ENCODE peak calls at places on chromosome 6, in nine cellular contexts. Z is pancreas; N is IMR-90; V is cardiac muscle cell; X is CD4-positive, CD25-positive, alpha-beta regulatory T cell; B is mesendoderm; Q is fibroblast of lung; H is trophoblast cell; O is GM23338. E is an unnamed sample. For H3K4me1, the result is how much of the 10 kb centered on the place peaks cover.

GRCh38 chr6:3616565-3617176 is 134.8 kb downstream of the PXDC1 start:
- DNase-seq in Z (no peak), N (no peak), V (no peak), X (no peak), B (no peak), Q (no peak), H (no peak), O (no peak), E (no peak)

GRCh38 chr6:84074988-84075781 is 41.6 kb downstream of the MRAP2 start:
- DNase-seq in Z (no peak), N (peak), V (peak), X (no peak), B (peak), Q (peak), H (peak), O (peak), E (no peak)

GRCh38 chr6:169445661-169446581 is 192.3 kb upstream of the THBS2 start:
- DNase-seq in Z (no peak), N (no peak), V (no peak), X (no peak), B (no peak), Q (no peak), H (no peak), O (peak), E (no peak)

GRCh38 chr6:90169328-90169886 is 127.2 kb downstream of the BACH2 start:
- DNase-seq in Z (no peak), N (no peak), V (no peak), X (no peak), B (no peak), Q (peak), H (no peak), O (no peak), E (no peak)

GRCh38 chr6:131208787-131209186 is 73.5 kb downstream of the AKAP7 start:
- DNase-seq in Z (no peak), N (no peak), V (no peak), X (peak), B (no peak), Q (no peak), H (peak), O (no peak), E (no peak)

GRCh38 chr6:21426841-21427490 is 166.6 kb upstream of the SOX4 start:
- DNase-seq in Z (no peak), N (no peak), V (peak), X (no peak), B (no peak), Q (peak), H (peak), O (no peak), E (no peak)

GRCh38 chr6:91782789-91783188 is 1195.9 kb upstream of the MAP3K7 start:
- DNase-seq in Z (no peak), N (no peak), V (no peak), X (no peak), B (no peak), Q (peak), H (no peak), O (no peak), E (no peak)

GRCh38 chr6:80610821-80611220 is 504.4 kb downstream of the BCKDHB start:
- DNase-seq in Z (no peak), N (peak), V (peak), X (no peak), B (no peak), Q (peak), H (peak), O (no peak), E (no peak)

GRCh38 chr6:37520926-37521325 is 21.2 kb upstream of the CCDC167 start:
- DNase-seq in Z (no peak), N (no peak), V (no peak), X (no peak), B (no peak), Q (no peak), H (no peak), O (no peak), E (no peak)

GRCh38 chr6:155341130-155341828 is 27.0 kb upstream of the TFB1M start:
- DNase-seq in Z (no peak), N (peak), V (peak), X (no peak), B (no peak), Q (peak), H (no peak), O (no peak), E (no peak)

GRCh38 chr6:15441215-15441868 is 195.5 kb downstream of the JARID2 start:
- DNase-seq in Z (no peak), N (peak), V (peak), X (peak), B (peak), Q (peak), H (peak), O (peak), E (peak)

GRCh38 chr6:159097256-159097655 is 52.5 kb upstream of the TAGAP start:
- DNase-seq in Z (no peak), N (no peak), V (no peak), X (no peak), B (no peak), Q (no peak), H (no peak), O (no peak), E (no peak)

GRCh38 chr6:160137989-160138835 is 16.6 kb downstream of the SLC22A1 start:
- DNase-seq in Z (peak), N (peak), V (peak), X (peak), B (peak), Q (peak), H (peak), O (peak), E (peak)

GRCh38 chr6:42007286-42007685 is 43.0 kb upstream of the TAF8 start:
- DNase-seq in Z (no peak), N (no peak), V (no peak), X (no peak), B (no peak), Q (no peak), H (no peak), O (no peak), E (no peak)

GRCh38 chr6:134621858-134622257 is 303.9 kb upstream of the SGK1 start:
- DNase-seq in Z (no peak), N (peak), V (no peak), X (no peak), B (no peak), Q (peak), H (no peak), O (no peak), E (no peak)

GRCh38 chr6:43276180-43277082 is 21.6 kb upstream of the SLC22A7 start:
- DNase-seq in Z (no peak), N (no peak), V (peak), X (peak), B (no peak), Q (no peak), H (no peak), O (peak), E (no peak)

GRCh38 chr6:27091661-27092315 is 155.7 kb upstream of the PRSS16 start:
- DNase-seq in Z (no peak), N (peak), V (peak), X (peak), B (peak), Q (peak), H (peak), O (peak), E (peak)

GRCh38 chr6:142735182-142735581 is 209.8 kb downstream of the HIVEP2 start:
- DNase-seq in Z (no peak), N (peak), V (peak), X (no peak), B (peak), Q (peak), H (no peak), O (no peak), E (no peak)

GRCh38 chr6:41689171-41690008 is 46.0 kb downstream of the TFEB start:
- DNase-seq in Z (peak), N (peak), V (peak), X (no peak), B (no peak), Q (peak), H (no peak), O (no peak), E (no peak)

GRCh38 chr6:11621119-11621518 is 83.6 kb downstream of the TMEM170B start:
- DNase-seq in Z (no peak), N (no peak), V (no peak), X (no peak), B (no peak), Q (no peak), H (no peak), O (no peak), E (no peak)

GRCh38 chr6:100269189-100269588 is 195.5 kb downstream of the SIM1 start:
- DNase-seq in Z (no peak), N (peak), V (peak), X (no peak), B (no peak), Q (peak), H (peak), O (no peak), E (no peak)

GRCh38 chr6:21476054-21476552 is 117.4 kb upstream of the SOX4 start:
- DNase-seq in Z (no peak), N (no peak), V (no peak), X (no peak), B (no peak), Q (no peak), H (no peak), O (no peak), E (no peak)

GRCh38 chr6:136764522-136764993 is 27.7 kb downstream of the MAP3K5 start:
- DNase-seq in Z (no peak), N (no peak), V (no peak), X (peak), B (no peak), Q (no peak), H (no peak), O (no peak), E (no peak)
- H3K4me1 ChIP-seq in Z (under half), N (under half), V (under half), X (half or more), B (under half), Q (under half), H (under half), O (under half), E (under half)

DNA sequence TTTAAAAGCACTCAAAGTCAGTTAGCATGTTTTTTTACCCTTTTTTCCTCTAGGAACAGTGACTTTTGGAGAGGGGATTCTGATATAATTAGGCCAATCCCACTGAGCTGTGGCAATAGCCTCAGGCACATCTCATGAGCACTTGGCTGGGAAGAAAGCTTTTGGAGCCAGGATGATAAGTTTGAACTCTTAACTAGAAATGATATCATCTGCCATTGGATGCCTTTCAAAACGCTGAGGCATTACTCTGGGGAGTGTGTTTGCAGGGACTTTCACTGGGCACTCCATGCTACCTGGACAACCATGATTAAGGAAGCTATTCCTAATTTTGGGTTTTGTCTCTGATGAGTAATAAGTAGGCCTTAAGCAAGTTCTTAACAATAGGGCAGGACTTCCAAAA is 3.7 kb downstream of the SCGN start:
- DNase-seq in Z (no peak), N (no peak), V (peak), X (no peak), B (no peak), Q (no peak), H (no peak), O (no peak), E (no peak)
- H3K4me1 ChIP-seq in Z (under half), N (under half), V (under half), X (under half), B (under half), Q (under half), H (under half), O (under half), E (under half)

DNA sequence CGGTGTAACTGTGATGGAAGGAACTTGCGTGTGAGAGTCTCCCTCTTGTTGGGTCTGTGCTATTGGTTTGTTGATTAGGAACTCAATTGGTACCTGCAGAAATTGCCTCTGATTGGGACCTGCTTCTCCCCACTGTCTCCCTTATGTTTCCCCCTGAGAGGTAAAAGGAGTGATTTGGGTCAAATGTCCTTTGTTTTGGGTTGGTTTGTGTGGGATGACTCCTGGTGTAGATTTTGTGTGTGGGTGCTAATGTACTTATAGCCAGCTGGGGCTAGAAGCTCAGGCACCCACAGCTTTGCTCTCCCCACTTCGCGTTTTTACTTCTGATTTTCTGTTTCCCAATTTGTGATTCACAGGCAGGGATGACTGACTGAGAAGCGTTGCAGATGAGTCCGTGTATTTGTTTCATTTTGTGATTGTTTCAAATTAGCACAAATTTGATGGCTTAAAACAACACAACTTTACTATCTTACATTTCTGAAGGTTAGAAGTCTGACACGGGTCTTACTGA is 79.1 kb downstream of the UTRN start:
- DNase-seq in Z (no peak), N (no peak), V (no peak), X (no peak), B (no peak), Q (no peak), H (no peak), O (no peak), E (no peak)
- H3K4me1 ChIP-seq in Z (under half), N (under half), V (under half), X (under half), B (under half), Q (under half), H (under half), O (under half), E (under half)

DNA sequence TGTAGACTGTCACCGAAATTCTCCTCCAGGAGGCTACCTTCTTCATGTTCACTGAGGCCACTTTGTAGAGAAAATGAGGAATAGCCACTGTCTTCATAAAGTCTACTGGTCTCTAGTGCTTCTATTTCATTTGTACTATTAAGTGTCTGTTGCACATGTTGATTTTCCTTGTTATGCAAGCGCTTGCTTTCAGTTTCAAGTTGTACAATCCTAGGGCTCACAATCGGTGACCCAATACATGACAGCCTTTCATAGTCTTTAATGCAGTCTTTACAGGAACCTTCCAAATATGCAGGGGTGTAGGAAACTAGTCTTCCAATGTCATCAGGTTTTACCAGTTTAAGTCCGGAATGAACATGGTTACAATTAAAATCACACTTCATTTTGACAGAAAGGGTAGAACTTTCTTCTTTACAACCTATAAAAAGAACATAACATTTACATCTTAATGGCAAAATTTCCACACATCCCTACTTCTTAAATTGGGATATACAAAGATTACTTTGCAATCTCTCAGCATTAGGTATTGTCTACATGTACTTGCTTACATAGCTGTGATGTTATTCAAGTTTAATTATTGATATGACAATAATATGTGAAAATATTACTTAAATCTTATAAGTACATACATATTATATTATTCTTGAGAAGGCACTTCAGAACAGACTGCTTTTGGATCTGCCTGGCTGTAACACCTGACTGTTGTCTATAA is 7.5 kb downstream of the FBXO5 start:
- DNase-seq in Z (no peak), N (no peak), V (peak), X (peak), B (no peak), Q (no peak), H (no peak), O (no peak), E (no peak)
- H3K4me1 ChIP-seq in Z (under half), N (under half), V (under half), X (half or more), B (under half), Q (under half), H (under half), O (under half), E (half or more)

GRCh38 chr6:88367248-88367647 is 201.1 kb upstream of the CNR1 start:
- DNase-seq in Z (no peak), N (no peak), V (no peak), X (no peak), B (no peak), Q (no peak), H (no peak), O (no peak), E (no peak)
- H3K4me1 ChIP-seq in Z (under half), N (under half), V (under half), X (under half), B (under half), Q (under half), H (under half), O (under half), E (under half)

GRCh38 chr6:34022250-34022872 is 123.5 kb downstream of the GRM4 start:
- DNase-seq in Z (no peak), N (no peak), V (no peak), X (no peak), B (no peak), Q (no peak), H (no peak), O (no peak), E (no peak)
- H3K4me1 ChIP-seq in Z (under half), N (under half), V (under half), X (under half), B (under half), Q (under half), H (under half), O (under half), E (under half)

DNA sequence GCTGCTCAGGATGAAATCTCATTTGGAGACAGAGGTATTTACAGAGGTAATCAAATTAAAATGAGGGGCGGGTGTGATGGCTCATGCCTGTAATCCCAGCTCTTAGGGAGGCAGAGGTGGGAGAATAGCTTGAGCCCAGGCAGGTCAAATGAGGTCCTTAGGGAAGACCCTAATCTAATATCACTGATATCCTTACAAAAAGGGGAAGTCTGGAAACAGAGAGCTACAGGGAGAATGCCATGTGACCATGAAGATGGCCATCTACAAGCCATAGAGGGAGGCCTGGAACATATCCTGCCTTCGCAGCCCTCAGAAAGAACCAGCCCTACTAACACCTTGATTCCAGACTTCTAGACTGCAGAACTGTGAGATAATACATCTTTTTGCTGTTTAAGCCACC is 8.3 kb downstream of the MTCL3 start:
- DNase-seq in Z (no peak), N (no peak), V (no peak), X (no peak), B (peak), Q (no peak), H (no peak), O (no peak), E (no peak)
- H3K4me1 ChIP-seq in Z (under half), N (under half), V (under half), X (under half), B (under half), Q (under half), H (under half), O (under half), E (under half)

E was measured in HAP-1.